ENCODE peak calls at places on chromosomes 5 and 9, in four cellular contexts. U, B, O and G are unnamed samples. For H3K9me3 and H3K27me3, the result is how much of the 10 kb centered on the place peaks cover.

GRCh38 chr5:53262348-53262970 is 152.9 kb upstream of the MOCS2 start:
- DNase-seq in U (no peak), B (peak), O (no peak), G (no peak)

GRCh38 chr5:33999986-34000385 is 7.9 kb downstream of the AMACR start:
- DNase-seq in U (no peak), B (no peak), O (no peak), G (no peak)

GRCh38 chr5:98296426-98296825 is 477.0 kb upstream of the RGMB start:
- DNase-seq in U (no peak), B (no peak), O (no peak), G (no peak)

GRCh38 chr5:67896312-67896985 is 319.1 kb upstream of the PIK3R1 start:
- DNase-seq in U (no peak), B (peak), O (no peak), G (no peak)

GRCh38 chr5:154761062-154761740 is 6.0 kb downstream of the LARP1 start:
- DNase-seq in U (no peak), B (no peak), O (no peak), G (peak)

GRCh38 chr5:163964650-163965049 is 459.2 kb downstream of the MAT2B start:
- DNase-seq in U (no peak), B (no peak), O (no peak), G (no peak)

GRCh38 chr5:124408738-124409453 is 337.5 kb downstream of the ZNF608 start:
- DNase-seq in U (no peak), B (no peak), O (no peak), G (no peak)

GRCh38 chr9:12185856-12186255 is 507.3 kb upstream of the TYRP1 start:
- DNase-seq in U (no peak), B (no peak), O (no peak), G (no peak)

GRCh38 chr5:14249258-14250093 is 106.3 kb downstream of the TRIO start:
- DNase-seq in U (no peak), B (no peak), O (no peak), G (no peak)

GRCh38 chr9:121326130-121326838 is 43.8 kb downstream of the STOM start:
- DNase-seq in U (no peak), B (peak), O (no peak), G (no peak)

GRCh38 chr9:101731429-101731828 is 7.0 kb downstream of the GRIN3A start:
- DNase-seq in U (no peak), B (no peak), O (no peak), G (no peak)

GRCh38 chr9:83396813-83397212 is 141.4 kb downstream of the FRMD3 start:
- DNase-seq in U (no peak), B (no peak), O (no peak), G (no peak)

GRCh38 chr5:159987031-159987674 is 21.8 kb upstream of the TTC1 start:
- DNase-seq in U (peak), B (peak), O (peak), G (peak)

GRCh38 chr5:969421-969839 is 39.2 kb upstream of the NKD2 start:
- DNase-seq in U (no peak), B (peak), O (no peak), G (no peak)

GRCh38 chr9:124074746-124075145 is 63.2 kb downstream of the LHX2 start:
- DNase-seq in U (no peak), B (no peak), O (no peak), G (no peak)
- H3K9me3 ChIP-seq in U (under half), B (under half), O (under half), G (under half)

GRCh38 chr5:132493241-132493640 is 2.7 kb upstream of the IRF1 start:
- DNase-seq in U (no peak), B (no peak), O (no peak), G (no peak)
- H3K27me3 ChIP-seq in U (under half), B (under half), O (under half), G (under half)

DNA sequence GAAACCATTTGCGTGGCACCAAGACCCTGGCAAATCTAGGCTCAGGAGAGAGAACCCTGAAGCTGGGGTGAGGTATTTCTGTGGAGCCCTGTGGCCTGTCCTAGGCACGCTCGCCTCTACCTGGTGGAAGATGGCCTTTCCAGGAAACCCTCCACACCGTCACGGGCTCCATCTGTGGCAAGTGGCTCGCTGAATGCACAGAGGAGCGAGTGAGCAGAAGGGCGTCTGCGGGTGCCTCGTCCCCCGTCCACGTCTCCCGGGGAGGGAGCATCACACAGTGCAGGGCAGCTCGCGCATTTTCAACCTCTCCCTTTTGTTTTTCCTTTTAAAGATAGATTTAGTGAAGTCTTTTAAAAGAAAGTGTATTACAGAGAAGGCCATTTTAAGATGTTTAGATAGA is 25.3 kb upstream of the RASGEF1C start:
- DNase-seq in U (no peak), B (no peak), O (no peak), G (no peak)
- H3K9me3 ChIP-seq in U (under half), B (under half), O (under half), G (under half)

GRCh38 chr9:130471411-130472183 is 26.8 kb downstream of the ASS1 start:
- DNase-seq in U (no peak), B (no peak), O (no peak), G (no peak)
- H3K27me3 ChIP-seq in U (under half), B (under half), O (under half), G (under half)

GRCh38 chr9:75812139-75812538 is 78.3 kb upstream of the PCSK5 start:
- DNase-seq in U (no peak), B (no peak), O (no peak), G (no peak)
- H3K9me3 ChIP-seq in U (under half), B (under half), O (under half), G (under half)

GRCh38 chr5:171615201-171616001 is 170.2 kb upstream of the SMIM23 start:
- DNase-seq in U (peak), B (no peak), O (no peak), G (no peak)
- H3K27me3 ChIP-seq in U (under half), B (under half), O (under half), G (under half)

DNA sequence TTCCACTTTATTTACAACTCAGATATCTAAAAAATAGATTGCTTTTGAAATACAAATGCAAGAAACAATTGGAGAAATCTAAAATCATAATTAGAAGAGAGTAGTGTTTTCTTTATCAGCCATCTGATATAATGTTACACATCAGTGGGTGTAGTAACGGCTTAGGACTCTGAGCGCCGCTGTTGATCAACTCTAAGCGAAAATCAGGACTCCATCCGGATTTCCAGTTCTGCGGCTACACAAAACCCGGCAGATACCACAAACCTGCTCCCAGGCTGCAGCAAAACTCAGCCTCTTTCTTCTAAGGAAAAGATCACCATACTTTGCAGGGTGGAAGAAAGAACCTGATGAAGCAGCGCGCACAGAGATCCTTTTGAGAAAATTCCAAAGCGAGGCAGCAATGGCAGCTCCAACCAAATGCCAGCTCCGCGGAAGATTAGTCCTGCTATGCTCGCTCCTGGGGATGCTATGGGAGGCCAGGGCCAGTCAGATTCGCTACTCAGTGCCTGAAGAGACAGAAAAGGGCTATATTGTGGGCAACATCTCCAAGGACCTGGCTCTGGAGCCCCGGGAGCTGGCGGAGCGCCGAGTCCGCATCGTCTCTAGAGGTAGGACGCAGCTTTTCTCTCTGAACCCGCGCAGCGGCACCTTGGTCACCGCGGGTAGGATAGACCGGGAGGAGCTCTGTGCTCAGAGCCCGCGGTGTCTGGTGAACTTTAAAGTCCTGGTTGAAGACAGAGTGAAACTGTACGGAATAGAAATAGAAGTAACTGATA is at the start of gene PCDHGA9:
- DNase-seq in U (no peak), B (no peak), O (no peak), G (no peak)
- H3K9me3 ChIP-seq in U (under half), B (half or more), O (under half), G (under half)

GRCh38 chr9:89879711-89880110 is 274.9 kb downstream of the GADD45G start:
- DNase-seq in U (peak), B (no peak), O (no peak), G (no peak)
- H3K27me3 ChIP-seq in U (under half), B (under half), O (under half), G (under half)